ENCODE peak calls at places on chromosomes 6 and 20, in four cellular contexts. One of them, this sample, is unnamed.
A peak's percentile ranks its signal among the peaks of the same experiment; 100 is the strongest.

GRCh38 chr20:64254571-64255360 is 782 bp upstream of the PCMTD2 start:
- DNase-seq in CD4-positive, alpha-beta T cell: no peak
- DNase-seq in mesothelial cell of epicardium: no peak
- DNase-seq in nephron progenitor cell: no peak
- DNase-seq in this sample: no peak

GRCh38 chr20:59807909-59808728 is 125.3 kb downstream of the SYCP2 start:
- DNase-seq in CD4-positive, alpha-beta T cell: no peak
- DNase-seq in mesothelial cell of epicardium: no peak
- DNase-seq in nephron progenitor cell: no peak
- DNase-seq in this sample: no peak

GRCh38 chr20:21571841-21572690 is 58.2 kb upstream of the NKX2-2 start:
- DNase-seq in CD4-positive, alpha-beta T cell: peak; percentile 6
- DNase-seq in mesothelial cell of epicardium: no peak
- DNase-seq in nephron progenitor cell: peak; percentile 32
- DNase-seq in this sample: no peak

GRCh38 chr20:62573856-62574611 is 68.3 kb upstream of the SLCO4A1 start:
- DNase-seq in CD4-positive, alpha-beta T cell: no peak
- DNase-seq in mesothelial cell of epicardium: no peak
- DNase-seq in nephron progenitor cell: no peak
- DNase-seq in this sample: no peak

GRCh38 chr6:75349262-75349984 is 64.8 kb upstream of the TMEM30A start:
- DNase-seq in CD4-positive, alpha-beta T cell: no peak
- DNase-seq in mesothelial cell of epicardium: peak; percentile 25
- DNase-seq in nephron progenitor cell: peak; percentile 66
- DNase-seq in this sample: no peak

GRCh38 chr6:128200789-128201188 is 299.9 kb upstream of the THEMIS start:
- DNase-seq in CD4-positive, alpha-beta T cell: no peak
- DNase-seq in mesothelial cell of epicardium: no peak
- DNase-seq in nephron progenitor cell: no peak
- DNase-seq in this sample: no peak

GRCh38 chr20:40741507-40742106 is 52.6 kb upstream of the MAFB start:
- DNase-seq in CD4-positive, alpha-beta T cell: no peak
- DNase-seq in mesothelial cell of epicardium: no peak
- DNase-seq in nephron progenitor cell: peak; percentile 22
- DNase-seq in this sample: no peak

GRCh38 chr6:169141706-169142705 is 111.6 kb downstream of the THBS2 start:
- DNase-seq in CD4-positive, alpha-beta T cell: no peak
- DNase-seq in mesothelial cell of epicardium: no peak
- DNase-seq in nephron progenitor cell: no peak
- DNase-seq in this sample: no peak

GRCh38 chr20:48928832-48929725 is 7.6 kb downstream of the ARFGEF2 start:
- DNase-seq in CD4-positive, alpha-beta T cell: no peak
- DNase-seq in mesothelial cell of epicardium: no peak
- DNase-seq in nephron progenitor cell: no peak
- DNase-seq in this sample: no peak

GRCh38 chr20:50854512-50855249 is 59.8 kb downstream of the BCAS4 start:
- DNase-seq in CD4-positive, alpha-beta T cell: no peak
- DNase-seq in mesothelial cell of epicardium: no peak
- DNase-seq in nephron progenitor cell: no peak
- DNase-seq in this sample: no peak

GRCh38 chr6:46985943-46986342 is 56.2 kb downstream of the ADGRF1 start:
- DNase-seq in CD4-positive, alpha-beta T cell: no peak
- DNase-seq in mesothelial cell of epicardium: no peak
- DNase-seq in nephron progenitor cell: no peak
- DNase-seq in this sample: no peak

GRCh38 chr6:117194978-117195377 is 70.4 kb upstream of the VGLL2 start:
- DNase-seq in CD4-positive, alpha-beta T cell: no peak
- DNase-seq in mesothelial cell of epicardium: no peak
- DNase-seq in nephron progenitor cell: no peak
- DNase-seq in this sample: no peak

GRCh38 chr20:45969712-45970634 is 2.0 kb downstream of the ZNF335 start:
- DNase-seq in CD4-positive, alpha-beta T cell: no peak
- DNase-seq in mesothelial cell of epicardium: no peak
- DNase-seq in nephron progenitor cell: no peak
- DNase-seq in this sample: peak; percentile 18

GRCh38 chr6:93792751-93793150 is 373.4 kb upstream of the EPHA7 start:
- DNase-seq in CD4-positive, alpha-beta T cell: no peak
- DNase-seq in mesothelial cell of epicardium: no peak
- DNase-seq in nephron progenitor cell: no peak
- DNase-seq in this sample: no peak

GRCh38 chr20:48776306-48776705 is 51.5 kb downstream of the PREX1 start:
- DNase-seq in CD4-positive, alpha-beta T cell: no peak
- DNase-seq in mesothelial cell of epicardium: no peak
- DNase-seq in nephron progenitor cell: no peak
- DNase-seq in this sample: no peak

GRCh38 chr20:40703981-40704530 is 15.0 kb upstream of the MAFB start:
- DNase-seq in CD4-positive, alpha-beta T cell: no peak
- DNase-seq in mesothelial cell of epicardium: no peak
- DNase-seq in nephron progenitor cell: peak; percentile 28
- DNase-seq in this sample: no peak

GRCh38 chr20:7237251-7237650 is 469.8 kb downstream of the BMP2 start:
- DNase-seq in CD4-positive, alpha-beta T cell: no peak
- DNase-seq in mesothelial cell of epicardium: no peak
- DNase-seq in nephron progenitor cell: no peak
- DNase-seq in this sample: no peak

DNA sequence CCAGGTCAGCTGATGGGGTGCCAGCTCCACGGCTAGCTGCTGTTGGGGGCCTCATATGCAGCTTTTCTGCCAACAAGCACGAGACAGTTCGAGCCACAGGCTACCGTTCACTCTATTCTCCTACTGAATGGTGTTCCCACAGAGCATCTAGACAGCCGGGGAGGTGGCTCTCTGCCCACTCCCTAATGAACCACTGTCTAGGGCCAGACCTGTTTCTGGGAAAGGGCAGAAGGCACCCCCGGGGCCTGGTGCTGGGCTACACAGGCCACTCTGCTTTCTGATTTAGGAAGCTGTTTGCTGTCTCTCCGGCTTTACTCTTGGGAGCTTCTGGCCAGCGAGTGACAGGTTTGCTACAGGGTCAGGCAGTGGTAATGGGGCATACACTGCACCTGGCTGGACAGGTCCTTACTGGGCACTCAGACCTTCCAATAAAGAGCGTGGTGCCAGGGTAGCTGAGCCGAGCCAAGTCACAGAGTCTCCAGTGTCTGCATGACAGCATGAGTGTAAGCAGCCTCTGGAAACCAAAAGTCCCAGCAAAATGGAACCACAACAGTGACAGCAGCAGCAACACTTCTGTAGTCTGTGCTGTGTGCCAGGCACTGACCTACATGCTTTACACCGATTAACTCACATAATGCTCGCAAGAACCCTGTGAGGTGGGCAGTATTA is 8.4 kb downstream of the CCDC167 start:
- DNase-seq in CD4-positive, alpha-beta T cell: no peak
- DNase-seq in mesothelial cell of epicardium: no peak
- DNase-seq in nephron progenitor cell: no peak
- DNase-seq in this sample: no peak
- TF ChIP-seq CTCF in CD4-positive, alpha-beta T cell: no peak
- TF ChIP-seq CTCF in mesothelial cell of epicardium: no peak
- TF ChIP-seq CTCF in nephron progenitor cell: no peak
- TF ChIP-seq CTCF in this sample: no peak

GRCh38 chr6:24761193-24761835 is 13.4 kb upstream of the GMNN start:
- DNase-seq in CD4-positive, alpha-beta T cell: no peak
- DNase-seq in mesothelial cell of epicardium: no peak
- DNase-seq in nephron progenitor cell: peak; percentile 15
- DNase-seq in this sample: no peak

GRCh38 chr6:24761851-24762250 is 12.9 kb upstream of the GMNN start:
- DNase-seq in CD4-positive, alpha-beta T cell: no peak
- DNase-seq in mesothelial cell of epicardium: no peak
- DNase-seq in nephron progenitor cell: no peak
- DNase-seq in this sample: no peak

GRCh38 chr6:24763578-24763977 is 11.2 kb upstream of the GMNN start:
- DNase-seq in CD4-positive, alpha-beta T cell: no peak
- DNase-seq in mesothelial cell of epicardium: no peak
- DNase-seq in nephron progenitor cell: no peak
- DNase-seq in this sample: no peak

GRCh38 chr6:24768361-24768760 is 6.4 kb upstream of the GMNN start:
- DNase-seq in CD4-positive, alpha-beta T cell: no peak
- DNase-seq in mesothelial cell of epicardium: no peak
- DNase-seq in nephron progenitor cell: no peak
- DNase-seq in this sample: no peak

DNA sequence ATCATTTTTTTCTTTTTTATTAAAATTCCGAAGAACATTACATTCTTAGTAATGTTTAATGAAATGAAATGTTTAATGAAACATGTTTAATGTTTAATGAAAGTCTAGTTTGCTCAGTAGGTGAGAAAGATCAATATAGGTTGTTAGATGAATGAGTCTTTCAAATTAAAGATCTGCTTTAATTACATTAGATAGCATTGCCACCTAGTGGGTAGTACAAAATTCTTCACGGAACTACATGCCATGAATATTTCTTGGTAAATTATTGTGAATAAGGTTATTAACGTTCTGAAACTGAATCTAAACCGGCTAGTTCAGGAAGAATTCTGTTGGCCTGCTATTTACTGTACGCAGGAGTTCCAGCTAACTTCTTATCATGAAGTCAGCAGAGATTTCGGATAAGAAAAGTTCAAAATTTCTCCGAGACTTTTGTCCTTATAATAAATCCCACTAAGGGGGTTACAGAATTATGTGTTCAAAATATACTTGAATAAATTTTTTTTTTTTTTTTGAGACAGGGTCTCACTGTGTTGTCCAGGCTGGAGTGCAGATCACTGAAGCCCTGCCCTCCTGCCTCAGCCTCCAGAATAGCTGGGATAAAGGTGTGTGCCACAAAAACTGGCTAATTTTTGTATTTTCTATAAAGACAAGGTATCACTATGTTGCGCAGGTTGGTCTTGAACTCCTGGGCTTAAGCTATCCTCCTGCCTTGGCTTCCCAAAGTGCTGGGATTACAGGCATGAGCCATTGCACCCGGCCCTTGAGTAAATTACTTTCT is 7.9 kb upstream of the GMNN start:
- DNase-seq in CD4-positive, alpha-beta T cell: no peak
- DNase-seq in mesothelial cell of epicardium: no peak
- DNase-seq in nephron progenitor cell: no peak
- DNase-seq in this sample: no peak
- TF ChIP-seq CTCF in CD4-positive, alpha-beta T cell: peak; percentile 69
- TF ChIP-seq CTCF in mesothelial cell of epicardium: no peak
- TF ChIP-seq CTCF in nephron progenitor cell: no peak
- TF ChIP-seq CTCF in this sample: no peak

DNA sequence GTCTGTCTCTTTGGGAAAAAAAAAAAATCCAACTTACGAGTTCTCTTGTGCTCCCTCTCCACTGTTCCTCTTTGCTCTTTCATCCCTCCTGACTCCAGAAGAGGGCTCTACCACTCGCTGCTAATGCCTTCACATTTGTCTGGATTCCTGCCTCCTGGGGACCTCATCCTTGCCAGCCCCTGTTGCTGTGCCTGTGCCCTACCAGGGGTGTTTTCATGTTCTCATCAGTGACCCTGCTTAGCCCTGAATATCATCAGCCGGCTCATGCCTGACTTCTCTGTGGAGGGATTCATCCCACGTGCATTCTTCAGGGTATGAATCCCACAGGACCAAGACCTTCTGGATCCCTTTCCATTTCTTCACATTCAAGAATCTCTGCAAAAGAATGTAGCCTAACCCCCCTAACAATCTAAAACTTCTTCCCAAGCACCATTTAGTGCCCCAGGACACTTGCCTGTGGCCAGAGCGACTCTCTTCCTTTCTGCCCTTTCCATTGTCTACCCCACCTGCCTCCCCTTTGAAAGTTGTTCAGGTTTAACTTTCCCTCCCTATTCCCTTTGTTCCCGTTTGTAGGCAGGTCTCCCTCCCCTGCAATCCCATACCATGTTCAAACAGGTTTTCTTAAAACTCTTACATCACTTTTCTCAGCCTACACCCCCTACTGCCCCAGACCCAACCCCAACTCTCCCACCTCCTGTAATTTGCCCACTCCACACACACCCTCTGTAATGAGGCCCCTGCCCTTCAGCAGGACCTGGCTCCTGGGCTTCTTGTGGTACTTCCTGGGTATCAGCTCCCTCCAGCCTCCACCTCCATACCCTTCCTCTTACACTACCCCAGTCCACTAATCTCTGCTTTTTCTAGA is 50.2 kb downstream of the RREB1 start:
- DNase-seq in CD4-positive, alpha-beta T cell: no peak
- DNase-seq in mesothelial cell of epicardium: no peak
- DNase-seq in nephron progenitor cell: no peak
- DNase-seq in this sample: no peak
- TF ChIP-seq CTCF in CD4-positive, alpha-beta T cell: no peak
- TF ChIP-seq CTCF in mesothelial cell of epicardium: no peak
- TF ChIP-seq CTCF in nephron progenitor cell: no peak
- TF ChIP-seq CTCF in this sample: no peak

DNA sequence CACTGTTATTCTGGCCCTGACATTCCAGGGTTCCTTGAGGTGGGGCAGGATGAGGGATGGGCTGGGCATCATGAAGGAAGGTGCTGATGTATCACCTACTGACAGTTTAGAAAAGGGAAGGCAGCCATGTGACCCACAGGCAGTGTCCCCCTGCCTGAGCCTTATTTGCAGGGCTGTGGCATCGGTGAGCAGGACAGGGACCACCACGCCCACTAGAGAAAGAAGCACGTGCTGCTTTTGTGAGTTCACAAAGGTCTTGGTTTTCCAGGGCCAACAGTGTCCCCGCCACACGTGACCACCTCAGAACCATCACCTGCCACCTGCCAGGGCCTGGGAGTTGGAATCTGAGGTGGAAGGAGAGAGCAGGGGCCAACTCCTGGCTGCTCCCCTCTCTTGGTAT is 43.5 kb upstream of the SCRT2 start:
- DNase-seq in CD4-positive, alpha-beta T cell: no peak
- DNase-seq in mesothelial cell of epicardium: no peak
- DNase-seq in nephron progenitor cell: no peak
- DNase-seq in this sample: no peak
- TF ChIP-seq CTCF in CD4-positive, alpha-beta T cell: no peak
- TF ChIP-seq CTCF in mesothelial cell of epicardium: no peak
- TF ChIP-seq CTCF in nephron progenitor cell: no peak
- TF ChIP-seq CTCF in this sample: no peak

GRCh38 chr6:36443951-36444428 is 1.2 kb downstream of the KCTD20 start:
- DNase-seq in CD4-positive, alpha-beta T cell: no peak
- DNase-seq in mesothelial cell of epicardium: no peak
- DNase-seq in nephron progenitor cell: no peak
- DNase-seq in this sample: no peak
- TF ChIP-seq CTCF in CD4-positive, alpha-beta T cell: no peak
- TF ChIP-seq CTCF in mesothelial cell of epicardium: no peak
- TF ChIP-seq CTCF in nephron progenitor cell: no peak
- TF ChIP-seq CTCF in this sample: no peak

DNA sequence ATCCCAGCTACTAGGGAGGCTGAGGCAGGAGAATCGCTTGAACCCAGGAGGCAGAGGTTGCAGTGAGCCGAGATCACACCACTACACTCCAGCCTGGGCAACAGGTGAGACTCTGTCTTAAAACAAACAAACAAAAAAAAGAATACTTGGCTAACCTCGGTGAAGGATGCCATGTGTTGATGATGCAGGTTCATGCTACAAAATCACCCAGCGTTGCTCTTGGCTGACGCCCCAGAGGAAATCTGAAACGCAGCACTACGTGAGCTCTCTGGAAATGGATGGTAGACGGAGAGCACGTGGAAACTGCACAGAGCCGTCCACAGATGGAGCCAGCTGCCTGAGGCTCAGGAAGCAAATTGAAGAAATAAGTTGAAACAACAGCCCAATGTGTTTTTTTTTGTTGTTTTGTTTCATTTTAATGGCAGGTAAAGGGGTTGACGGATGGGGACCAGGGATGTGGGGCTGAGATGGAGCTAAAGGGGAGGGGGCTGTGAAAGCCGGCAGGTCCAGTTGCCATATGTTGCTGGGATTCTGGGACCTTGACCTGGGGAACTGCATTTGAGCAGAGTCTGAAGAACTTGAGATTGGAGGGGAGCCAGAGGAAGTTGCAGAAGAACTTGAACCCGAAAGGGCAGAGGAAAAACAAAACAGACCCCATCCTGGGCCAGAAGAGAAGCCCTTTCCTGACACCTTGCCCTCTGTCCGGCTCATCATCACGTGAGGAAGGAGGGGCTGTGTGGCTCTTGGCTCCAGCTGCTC is 12.8 kb upstream of the MANBAL start:
- DNase-seq in CD4-positive, alpha-beta T cell: no peak
- DNase-seq in mesothelial cell of epicardium: no peak
- DNase-seq in nephron progenitor cell: no peak
- DNase-seq in this sample: no peak
- TF ChIP-seq CTCF in CD4-positive, alpha-beta T cell: no peak
- TF ChIP-seq CTCF in mesothelial cell of epicardium: no peak
- TF ChIP-seq CTCF in nephron progenitor cell: no peak
- TF ChIP-seq CTCF in this sample: no peak